ENCODE peak calls at places on chromosomes 2 and 18, in seven cellular contexts. K, Y, H, T, S, E and W are unnamed samples.

GRCh38 chr2:111101592-111101991 is 19.1 kb upstream of the BCL2L11 start:
- DNase-seq in K (no peak), Y (no peak), H (no peak), T (no peak), S (no peak), E (no peak), W (no peak)

GRCh38 chr2:8821276-8822217 is 15.9 kb downstream of the KIDINS220 start:
- DNase-seq in K (no peak), Y (no peak), H (no peak), T (no peak), S (no peak), E (no peak), W (no peak)

GRCh38 chr2:160574472-160575140 is 81.0 kb upstream of the RBMS1 start:
- DNase-seq in K (no peak), Y (no peak), H (no peak), T (no peak), S (no peak), E (no peak), W (no peak)

GRCh38 chr18:41513438-41513837 is 441.6 kb upstream of the PIK3C3 start:
- DNase-seq in K (no peak), Y (no peak), H (no peak), T (no peak), S (no peak), E (no peak), W (no peak)

GRCh38 chr2:209334188-209335017 is 89.4 kb upstream of the MAP2 start:
- DNase-seq in K (peak), Y (peak), H (peak), T (no peak), S (no peak), E (peak), W (peak)

GRCh38 chr18:45085916-45086624 is 405.4 kb downstream of the SETBP1 start:
- DNase-seq in K (no peak), Y (no peak), H (no peak), T (no peak), S (no peak), E (no peak), W (no peak)

GRCh38 chr18:77124452-77124922 is 8.1 kb downstream of the MBP start:
- DNase-seq in K (peak), Y (no peak), H (no peak), T (peak), S (no peak), E (no peak), W (no peak)

GRCh38 chr18:22166070-22166972 is 3.1 kb upstream of the GATA6 start:
- DNase-seq in K (no peak), Y (no peak), H (no peak), T (no peak), S (no peak), E (peak), W (no peak)

GRCh38 chr2:44531289-44531688 is 169.5 kb downstream of the CAMKMT start:
- DNase-seq in K (no peak), Y (no peak), H (no peak), T (no peak), S (no peak), E (no peak), W (no peak)

GRCh38 chr2:110770696-110771425 is 38.5 kb downstream of the ACOXL start:
- DNase-seq in K (peak), Y (peak), H (peak), T (no peak), S (no peak), E (no peak), W (peak)

GRCh38 chr2:95115418-95115817 is 6.2 kb downstream of the MRPS5 start:
- DNase-seq in K (peak), Y (peak), H (peak), T (peak), S (peak), E (peak), W (peak)

GRCh38 chr2:195471163-195471562 is 185.9 kb upstream of the SLC39A10 start:
- DNase-seq in K (no peak), Y (no peak), H (no peak), T (no peak), S (no peak), E (no peak), W (no peak)

GRCh38 chr2:20015482-20016083 is 3.1 kb upstream of the MATN3 start:
- DNase-seq in K (peak), Y (peak), H (peak), T (no peak), S (peak), E (peak), W (peak)

GRCh38 chr18:57585421-57585820 is 1.1 kb downstream of the FECH start:
- DNase-seq in K (no peak), Y (no peak), H (peak), T (no peak), S (no peak), E (no peak), W (no peak)

GRCh38 chr2:178962805-178963433 is 87.0 kb downstream of the CCDC141 start:
- DNase-seq in K (no peak), Y (no peak), H (no peak), T (no peak), S (no peak), E (no peak), W (no peak)